ENCODE peak calls at places on chromosome 6, in five cellular contexts. Y is HepG2, K is IMR-90, Q is neural progenitor cell, O is HCT116. W is an unnamed sample. For H3K36me3, the result is how much of the 10 kb centered on the place peaks cover.

GRCh38 chr6:88877893-88878292 is 85.5 kb downstream of the RNGTT start:
- DNase-seq in Y (no peak), Q (no peak), O (no peak), K (no peak), W (no peak)

GRCh38 chr6:9064156-9064555 is 628.8 kb upstream of the SLC35B3 start:
- DNase-seq in O (no peak), Q (no peak), Y (no peak), K (no peak), W (peak)

GRCh38 chr6:13233106-13233505 is 95.2 kb downstream of the TBC1D7 start:
- DNase-seq in O (no peak), K (no peak), Q (no peak), Y (no peak), W (no peak)

GRCh38 chr6:6696867-6697531 is 108.5 kb downstream of the LY86 start:
- DNase-seq in K (peak), Q (peak), Y (peak), O (peak), W (peak)

GRCh38 chr6:5025911-5026819 is 22.3 kb upstream of the RPP40 start:
- DNase-seq in Q (peak), O (no peak), K (peak), Y (peak), W (no peak)

GRCh38 chr6:167811040-167811439 is 15.7 kb upstream of the AFDN start:
- DNase-seq in Y (no peak), O (no peak), Q (no peak), K (no peak), W (no peak)

GRCh38 chr6:156395276-156395675 is 381.9 kb upstream of the ARID1B start:
- DNase-seq in K (no peak), Q (no peak), O (no peak), Y (no peak), W (no peak)

GRCh38 chr6:33123732-33124524 is 48.1 kb downstream of the HLA-DPB1 start:
- DNase-seq in O (peak), Q (peak), K (peak), Y (peak), W (no peak)

GRCh38 chr6:169044376-169045230 is 209.0 kb downstream of the THBS2 start:
- DNase-seq in Q (no peak), O (no peak), Y (no peak), K (no peak), W (no peak)

GRCh38 chr6:43089874-43090556 is 13.9 kb downstream of the PTK7 start:
- DNase-seq in O (no peak), Q (peak), K (peak), Y (peak), W (no peak)

GRCh38 chr6:958531-958930 is 265.6 kb upstream of the EXOC2 start:
- DNase-seq in K (peak), Y (no peak), Q (no peak), O (no peak), W (peak)

GRCh38 chr6:29887819-29888581 is 54.3 kb upstream of the HLA-A start:
- DNase-seq in Q (peak), K (peak), O (peak), Y (no peak), W (peak)

GRCh38 chr6:25968769-25969168 is 6.2 kb downstream of the TRIM38 start:
- DNase-seq in Q (no peak), O (no peak), Y (no peak), K (peak), W (no peak)

DNA sequence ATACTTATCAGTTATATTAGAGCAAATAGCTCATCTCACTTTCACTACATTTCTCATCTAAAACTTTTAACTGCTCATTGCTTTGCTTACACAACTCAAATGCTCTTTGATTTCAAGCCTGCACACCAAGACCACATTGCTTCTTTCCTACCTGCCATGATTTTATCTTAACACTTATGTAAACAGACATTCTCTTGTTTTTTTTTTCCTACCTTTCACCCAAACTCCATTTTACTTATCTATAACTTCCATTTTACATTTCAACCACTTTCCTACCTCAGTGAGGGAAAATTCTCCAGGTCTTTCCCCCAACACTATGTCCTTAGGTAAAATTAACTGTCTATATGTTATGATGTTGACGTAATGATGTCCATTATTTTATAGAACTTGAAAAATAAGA is 24.0 kb downstream of the REPS1 start:
- DNase-seq in O (no peak), K (no peak), Y (no peak), Q (no peak), W (no peak)
- H3K4me2 ChIP-seq in O (no peak), K (no peak), Y (no peak), Q (no peak), W (no peak)

GRCh38 chr6:138162104-138162946 is 586 bp downstream of the ARFGEF3 start:
- DNase-seq in Y (no peak), Q (peak), K (no peak), O (no peak), W (no peak)
- H3K27ac ChIP-seq in Y (no peak), Q (no peak), K (no peak), O (no peak), W (no peak)

DNA sequence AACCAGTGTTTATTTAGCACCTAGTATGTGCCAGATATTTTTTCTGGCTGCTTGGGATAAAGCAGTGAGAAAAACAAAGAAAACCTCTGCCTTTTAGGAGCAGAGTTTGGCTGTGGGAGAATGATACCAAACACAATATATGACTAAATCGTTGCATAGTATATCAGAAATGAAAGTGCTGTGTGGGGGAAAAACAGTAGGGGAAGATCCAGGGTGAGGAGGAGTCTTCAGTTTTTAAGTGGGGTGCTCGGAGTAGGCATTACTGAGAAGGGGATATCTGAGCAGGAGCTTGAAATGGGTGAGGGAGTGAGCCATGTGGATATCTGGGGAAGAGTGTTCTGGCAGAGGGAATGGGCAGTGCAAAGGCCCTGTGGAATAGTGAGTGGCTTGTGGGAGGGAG is 23.0 kb downstream of the TAF8 start:
- DNase-seq in Y (no peak), Q (no peak), K (no peak), O (no peak), W (no peak)
- H3K36me3 ChIP-seq in Y (half or more), Q (under half), K (under half), O (under half), W (under half)

GRCh38 chr6:10630178-10630577 is 64.2 kb downstream of the C6orf52 start:
- DNase-seq in K (no peak), Q (no peak), Y (no peak), O (no peak), W (no peak)

GRCh38 chr6:10627800-10628199 is 66.6 kb downstream of the C6orf52 start:
- DNase-seq in Y (no peak), Q (no peak), K (no peak), O (no peak), W (no peak)

GRCh38 chr6:10633216-10633615 is 61.2 kb downstream of the C6orf52 start:
- DNase-seq in K (peak), Q (no peak), O (peak), Y (peak), W (peak)
- H3K4me2 ChIP-seq in K (no peak), Q (no peak), O (peak), Y (no peak), W (peak)

GRCh38 chr6:34602318-34603111 is 46.4 kb upstream of the SPDEF start:
- DNase-seq in K (peak), Y (peak), Q (no peak), O (no peak), W (no peak)
- H3K27ac ChIP-seq in K (no peak), Y (peak), Q (no peak), O (no peak), W (no peak)

GRCh38 chr6:20479075-20479871 is 55.0 kb upstream of the CDKAL1 start:
- DNase-seq in Y (no peak), O (no peak), K (no peak), Q (no peak), W (no peak)
- H3K36me3 ChIP-seq in Y (under half), O (under half), K (under half), Q (under half), W (under half)

DNA sequence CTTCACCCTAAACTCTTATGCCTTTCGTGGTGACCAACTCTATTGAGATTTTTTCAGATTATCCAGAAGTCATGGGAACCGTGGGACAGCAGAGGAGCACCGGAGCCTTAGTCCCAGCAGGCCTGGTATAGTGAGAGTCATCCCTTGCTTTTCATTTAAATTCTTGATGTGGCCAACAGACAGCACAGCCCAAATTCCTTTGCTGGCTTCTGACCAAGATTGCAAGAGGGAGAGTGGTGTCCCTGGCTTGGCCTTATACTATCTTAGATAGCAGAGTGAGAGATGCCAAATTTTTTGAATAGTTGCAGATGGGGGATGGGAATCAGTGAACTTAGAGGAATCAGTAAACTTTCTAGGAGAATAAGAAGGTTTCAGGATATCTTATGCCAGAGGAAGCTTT is 7.8 kb downstream of the STX11 start:
- DNase-seq in K (peak), Y (no peak), Q (no peak), O (no peak), W (peak)
- H3K4me2 ChIP-seq in K (no peak), Y (no peak), Q (no peak), O (peak), W (no peak)

DNA sequence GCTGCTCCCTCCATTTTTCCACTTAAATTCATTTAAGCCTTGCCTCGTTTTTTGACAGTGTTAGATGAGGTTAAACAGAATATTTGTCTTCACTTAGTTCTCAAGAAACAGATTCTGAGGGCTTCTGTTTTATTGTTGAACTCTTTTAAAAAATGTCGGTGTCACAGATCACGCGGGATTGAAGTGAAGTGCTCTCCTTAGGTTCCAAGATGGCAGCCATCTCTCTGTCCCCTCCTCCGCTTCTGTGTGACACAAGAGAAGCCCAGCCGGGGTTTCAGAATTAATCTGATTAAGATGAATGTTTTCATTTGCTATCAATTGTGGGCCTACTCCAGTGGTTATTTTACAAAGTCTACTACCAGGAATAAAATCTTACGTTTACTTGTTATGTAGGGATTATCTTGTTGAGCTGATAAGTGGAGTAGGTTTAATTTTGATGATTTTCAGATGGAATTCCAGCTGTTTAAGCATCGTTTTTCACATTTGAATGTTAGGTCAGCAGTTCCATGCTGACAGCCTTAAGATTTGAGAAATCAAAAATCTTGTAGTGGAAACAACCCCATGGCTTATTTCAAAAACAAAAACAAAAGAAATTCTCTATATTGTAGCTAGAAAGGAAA is 10.9 kb downstream of the HIVEP1 start:
- DNase-seq in K (no peak), O (no peak), Y (no peak), Q (peak), W (no peak)
- H3K27ac ChIP-seq in K (no peak), O (no peak), Y (no peak), Q (no peak), W (no peak)

GRCh38 chr6:83125425-83125824 is 58.0 kb downstream of the DOP1A start:
- DNase-seq in Y (no peak), O (no peak), K (no peak), Q (no peak), W (no peak)
- H3K36me3 ChIP-seq in Y (under half), O (under half), K (under half), Q (under half), W (under half)

W was measured in mammary epithelial cell.